ENCODE peak calls at places on chromosome 6, in five cellular contexts. Q is neural crest cell; N is A673; J is pancreas; H is activated CD8-positive, alpha-beta memory T cell treated with anti-CD3 and anti-CD28 coated beads, Interleukin-2, amount 10 ng/mL, durations not matched to agents 7 days and 5 days. I is an unnamed sample.

GRCh38 chr6:56046576-56046975 is 171.2 kb upstream of the BMP5 start:
- DNase-seq in Q (no peak), H (no peak), N (no peak), J (no peak), I (peak)

GRCh38 chr6:161639772-161640171 is 365.9 kb upstream of the AGPAT4 start:
- DNase-seq in H (no peak), Q (no peak), J (no peak), N (peak), I (no peak)

GRCh38 chr6:111761783-111762312 is 111.4 kb downstream of the FYN start:
- DNase-seq in Q (no peak), N (peak), H (no peak), J (no peak), I (no peak)

GRCh38 chr6:33896391-33897192 is 92.8 kb upstream of the MLN start:
- DNase-seq in N (no peak), H (no peak), Q (no peak), J (no peak), I (no peak)

GRCh38 chr6:89216411-89216810 is 747 bp downstream of the GABRR1 start:
- DNase-seq in H (no peak), J (no peak), N (no peak), Q (no peak), I (no peak)

GRCh38 chr6:16064687-16065086 is 64.2 kb upstream of the MYLIP start:
- DNase-seq in Q (no peak), N (no peak), J (no peak), H (no peak), I (no peak)

GRCh38 chr6:28474441-28475219 is 31.3 kb upstream of the ZSCAN23 start:
- DNase-seq in H (no peak), Q (peak), J (no peak), N (peak), I (no peak)

GRCh38 chr6:40163924-40164323 is 229.7 kb upstream of the MOCS1 start:
- DNase-seq in N (no peak), Q (no peak), J (no peak), H (no peak), I (no peak)

GRCh38 chr6:134787261-134787871 is 162.5 kb downstream of the ALDH8A1 start:
- DNase-seq in N (peak), J (no peak), H (no peak), Q (no peak), I (no peak)

GRCh38 chr6:10487668-10488327 is 33.4 kb upstream of the GCNT2 start:
- DNase-seq in Q (no peak), H (no peak), N (no peak), J (no peak), I (no peak)

GRCh38 chr6:42984924-42985475 is 630 bp downstream of the PPP2R5D start:
- DNase-seq in J (no peak), N (peak), Q (peak), H (peak), I (no peak)

GRCh38 chr6:149197482-149197881 is 120.0 kb upstream of the TAB2 start:
- DNase-seq in Q (no peak), J (no peak), N (no peak), H (no peak), I (no peak)

I was measured in stomach.